ENCODE peak calls at places on chromosomes 5 and 9, in six cellular contexts. W is K562, Q is SK-N-SH, K is GM12878, S is HCT116, Y is HepG2. N is an unnamed sample.

GRCh38 chr9:113593682-113594281 is 130.3 kb downstream of the RGS3 start:
- DNase-seq in W (peak), Q (peak), K (no peak), S (peak), Y (peak), N (peak)

GRCh38 chr5:134527156-134527960 is 1.9 kb downstream of the JADE2 start:
- DNase-seq in W (peak), Q (peak), K (no peak), S (no peak), Y (peak), N (peak)

GRCh38 chr9:134371731-134372130 is 45.5 kb downstream of the RXRA start:
- DNase-seq in W (no peak), Q (no peak), K (no peak), S (no peak), Y (no peak), N (no peak)

GRCh38 chr9:82332774-82333152 is 344.2 kb downstream of the SPATA31D1 start:
- DNase-seq in W (no peak), Q (no peak), K (no peak), S (no peak), Y (no peak), N (no peak)

GRCh38 chr9:120412425-120412951 is 167.5 kb downstream of the CDK5RAP2 start:
- DNase-seq in W (no peak), Q (no peak), K (no peak), S (no peak), Y (no peak), N (peak)

GRCh38 chr5:109062669-109063068 is 315.0 kb downstream of the FER start:
- DNase-seq in W (no peak), Q (no peak), K (no peak), S (no peak), Y (no peak), N (no peak)

GRCh38 chr9:113524460-113524859 is 60.9 kb downstream of the RGS3 start:
- DNase-seq in W (no peak), Q (no peak), K (no peak), S (no peak), Y (no peak), N (no peak)

GRCh38 chr5:169697976-169698375 is 60.9 kb downstream of the DOCK2 start:
- DNase-seq in W (no peak), Q (no peak), K (no peak), S (no peak), Y (no peak), N (no peak)

GRCh38 chr9:111178361-111179043 is 140.2 kb upstream of the LPAR1 start:
- DNase-seq in W (no peak), Q (no peak), K (no peak), S (no peak), Y (no peak), N (no peak)

GRCh38 chr9:37026936-37027581 is 7.0 kb downstream of the PAX5 start:
- DNase-seq in W (no peak), Q (no peak), K (no peak), S (no peak), Y (no peak), N (no peak)

GRCh38 chr5:122081541-122081940 is 3.5 kb upstream of the LOX start:
- DNase-seq in W (no peak), Q (no peak), K (no peak), S (no peak), Y (no peak), N (no peak)

GRCh38 chr9:131824175-131824594 is 84.3 kb upstream of the RAPGEF1 start:
- DNase-seq in W (no peak), Q (no peak), K (no peak), S (no peak), Y (no peak), N (no peak)

GRCh38 chr9:89695441-89695891 is 90.7 kb downstream of the GADD45G start:
- DNase-seq in W (no peak), Q (no peak), K (no peak), S (no peak), Y (no peak), N (no peak)

GRCh38 chr9:105637787-105638395 is 24.4 kb upstream of the TAL2 start:
- DNase-seq in W (peak), Q (no peak), K (no peak), S (no peak), Y (no peak), N (peak)

GRCh38 chr5:148729182-148729581 is 74.9 kb upstream of the HTR4 start:
- DNase-seq in W (peak), Q (peak), K (no peak), S (no peak), Y (no peak), N (no peak)

GRCh38 chr5:78964889-78965288 is 20.2 kb downstream of the ARSB start:
- DNase-seq in W (no peak), Q (peak), K (no peak), S (peak), Y (peak), N (no peak)

GRCh38 chr5:116365006-116365496 is 209.6 kb downstream of the SEMA6A start:
- DNase-seq in W (no peak), Q (no peak), K (peak), S (no peak), Y (no peak), N (no peak)

GRCh38 chr9:96068511-96068910 is 193.0 kb downstream of the ERCC6L2 start:
- DNase-seq in W (no peak), Q (no peak), K (no peak), S (no peak), Y (no peak), N (no peak)

GRCh38 chr9:114050646-114051045 is 27.5 kb downstream of the AMBP start:
- DNase-seq in W (no peak), Q (no peak), K (no peak), S (no peak), Y (no peak), N (no peak)

GRCh38 chr9:115672477-115673316 is 480.9 kb upstream of the PAPPA start:
- DNase-seq in W (no peak), Q (no peak), K (no peak), S (no peak), Y (peak), N (no peak)

GRCh38 chr5:135683227-135683626 is 104.4 kb upstream of the CXCL14 start:
- DNase-seq in W (no peak), Q (no peak), K (no peak), S (no peak), Y (no peak), N (no peak)

GRCh38 chr9:128823903-128824406 is 5.6 kb downstream of the SPOUT1 start:
- DNase-seq in W (no peak), Q (no peak), K (no peak), S (no peak), Y (no peak), N (no peak)
- TF ChIP-seq JUND in W (no peak), Q (no peak), K (no peak), S (no peak), Y (no peak), N (no peak)

GRCh38 chr5:176542135-176542595 is 5.0 kb upstream of the RNF44 start:
- DNase-seq in W (peak), Q (no peak), K (no peak), S (no peak), Y (no peak), N (no peak)
- TF ChIP-seq JUND in W (no peak), Q (no peak), K (no peak), S (no peak), Y (no peak), N (no peak)

DNA sequence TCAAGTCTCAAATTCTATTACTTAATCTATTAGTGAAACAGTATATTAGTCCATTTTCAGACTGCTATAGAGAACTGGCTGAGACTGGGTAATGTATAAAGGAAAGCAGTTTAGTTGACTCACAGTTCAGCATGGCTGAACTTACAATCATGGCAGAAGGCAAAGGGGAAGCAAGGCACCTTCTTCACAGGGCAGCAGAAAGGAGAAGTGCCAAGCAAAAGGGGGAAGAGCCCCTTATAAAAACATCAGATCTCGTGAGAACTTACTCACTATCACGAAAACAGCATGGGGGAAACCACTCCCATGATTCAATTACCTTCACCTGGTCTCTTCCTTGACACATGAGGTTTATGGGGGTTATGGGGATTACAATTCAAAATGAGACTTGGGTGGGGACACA is 67.9 kb upstream of the CHSY3 start:
- DNase-seq in W (no peak), Q (no peak), K (no peak), S (no peak), Y (no peak), N (no peak)
- TF ChIP-seq JUND in W (no peak), Q (no peak), K (no peak), S (no peak), Y (no peak), N (no peak)

DNA sequence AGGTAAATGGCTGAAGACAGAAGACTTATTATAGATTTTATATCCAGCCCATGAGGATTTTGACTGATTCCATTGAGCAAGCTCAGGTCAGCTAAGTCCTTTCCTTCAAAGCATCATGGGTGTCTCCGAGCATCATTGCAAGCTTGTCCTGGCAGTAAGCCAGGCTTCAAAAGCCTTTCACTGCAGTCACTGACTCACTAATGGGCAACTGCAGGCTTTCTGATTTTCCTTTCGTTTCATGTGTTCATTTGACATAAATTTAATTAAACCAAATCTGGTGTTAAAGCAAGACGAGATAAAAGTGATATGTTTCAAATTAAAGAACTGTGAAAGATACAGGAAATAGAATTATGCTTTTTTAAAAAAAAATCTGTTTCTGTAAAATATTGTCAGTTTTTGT is 426.2 kb downstream of the ANXA1 start:
- DNase-seq in W (no peak), Q (peak), K (no peak), S (no peak), Y (no peak), N (no peak)
- TF ChIP-seq JUND in W (no peak), Q (no peak), K (no peak), S (no peak), Y (no peak), N (no peak)